ENCODE peak calls at places on chromosomes 12 and 14, in five cellular contexts. One of them, this sample, is unnamed.

GRCh38 chr12:61452076-61452475 is 808.1 kb upstream of the USP15 start:
- DNase-seq in cardiac fibroblast: no peak
- DNase-seq in PC-3: peak; percentile 89
- DNase-seq in heart right ventricle: no peak
- DNase-seq in left ventricle myocardium inferior: no peak
- DNase-seq in this sample: no peak

GRCh38 chr12:97552410-97553050 is 89.9 kb downstream of the RMST start:
- DNase-seq in cardiac fibroblast: no peak
- DNase-seq in PC-3: no peak
- DNase-seq in left ventricle myocardium inferior: no peak
- DNase-seq in heart right ventricle: no peak
- DNase-seq in this sample: no peak

GRCh38 chr12:52741378-52742195 is 35.6 kb downstream of the KRT76 start:
- DNase-seq in cardiac fibroblast: peak; percentile 65
- DNase-seq in heart right ventricle: peak; percentile 54
- DNase-seq in PC-3: peak; percentile 83
- DNase-seq in left ventricle myocardium inferior: peak; percentile 42
- DNase-seq in this sample: no peak

GRCh38 chr14:28303248-28303647 is 463.3 kb upstream of the FOXG1 start:
- DNase-seq in left ventricle myocardium inferior: no peak
- DNase-seq in PC-3: peak; percentile 91
- DNase-seq in heart right ventricle: no peak
- DNase-seq in cardiac fibroblast: no peak
- DNase-seq in this sample: no peak

GRCh38 chr12:93197067-93197593 is 180.6 kb upstream of the NUDT4 start:
- DNase-seq in PC-3: peak; percentile 6
- DNase-seq in heart right ventricle: no peak
- DNase-seq in left ventricle myocardium inferior: no peak
- DNase-seq in cardiac fibroblast: peak; percentile 78
- DNase-seq in this sample: no peak

GRCh38 chr14:35347323-35348043 is 55.3 kb downstream of the PSMA6 start:
- DNase-seq in left ventricle myocardium inferior: no peak
- DNase-seq in heart right ventricle: no peak
- DNase-seq in PC-3: no peak
- DNase-seq in cardiac fibroblast: no peak
- DNase-seq in this sample: no peak

GRCh38 chr12:120669055-120669828 is 17.7 kb upstream of the MLEC start:
- DNase-seq in left ventricle myocardium inferior: no peak
- DNase-seq in cardiac fibroblast: peak; percentile 47
- DNase-seq in PC-3: peak; percentile 37
- DNase-seq in heart right ventricle: no peak
- DNase-seq in this sample: no peak

GRCh38 chr12:14256139-14256538 is 109.3 kb upstream of the ATF7IP start:
- DNase-seq in PC-3: peak; percentile 45
- DNase-seq in cardiac fibroblast: peak; percentile 77
- DNase-seq in left ventricle myocardium inferior: no peak
- DNase-seq in heart right ventricle: no peak
- DNase-seq in this sample: no peak

GRCh38 chr14:75238728-75239455 is 39.7 kb upstream of the FOS start:
- DNase-seq in left ventricle myocardium inferior: peak; percentile 22
- DNase-seq in heart right ventricle: peak; percentile 37
- DNase-seq in cardiac fibroblast: peak; percentile 46
- DNase-seq in PC-3: no peak
- DNase-seq in this sample: no peak

GRCh38 chr14:61486930-61487495 is 165.6 kb downstream of the PRKCH start:
- DNase-seq in heart right ventricle: no peak
- DNase-seq in left ventricle myocardium inferior: no peak
- DNase-seq in cardiac fibroblast: no peak
- DNase-seq in PC-3: no peak
- DNase-seq in this sample: no peak

GRCh38 chr12:54549774-54550451 is 512 bp downstream of the PDE1B start:
- DNase-seq in cardiac fibroblast: no peak
- DNase-seq in PC-3: no peak
- DNase-seq in heart right ventricle: no peak
- DNase-seq in left ventricle myocardium inferior: no peak
- DNase-seq in this sample: no peak

GRCh38 chr14:64992328-64992885 is 5.7 kb downstream of the FNTB start:
- DNase-seq in cardiac fibroblast: no peak
- DNase-seq in PC-3: no peak
- DNase-seq in heart right ventricle: no peak
- DNase-seq in left ventricle myocardium inferior: no peak
- DNase-seq in this sample: no peak

GRCh38 chr12:27462151-27462694 is 15.7 kb downstream of the SMCO2 start:
- DNase-seq in PC-3: peak; percentile 73
- DNase-seq in cardiac fibroblast: peak; percentile 93
- DNase-seq in heart right ventricle: no peak
- DNase-seq in left ventricle myocardium inferior: no peak
- DNase-seq in this sample: peak; percentile 5

GRCh38 chr14:104253223-104253822 is 114.9 kb downstream of the KIF26A start:
- DNase-seq in left ventricle myocardium inferior: no peak
- DNase-seq in cardiac fibroblast: no peak
- DNase-seq in PC-3: no peak
- DNase-seq in heart right ventricle: peak; percentile 14
- DNase-seq in this sample: no peak

GRCh38 chr14:105517096-105517495 is 9.3 kb upstream of the TMEM121 start:
- DNase-seq in left ventricle myocardium inferior: no peak
- DNase-seq in PC-3: no peak
- DNase-seq in heart right ventricle: no peak
- DNase-seq in cardiac fibroblast: no peak
- DNase-seq in this sample: no peak

DNA sequence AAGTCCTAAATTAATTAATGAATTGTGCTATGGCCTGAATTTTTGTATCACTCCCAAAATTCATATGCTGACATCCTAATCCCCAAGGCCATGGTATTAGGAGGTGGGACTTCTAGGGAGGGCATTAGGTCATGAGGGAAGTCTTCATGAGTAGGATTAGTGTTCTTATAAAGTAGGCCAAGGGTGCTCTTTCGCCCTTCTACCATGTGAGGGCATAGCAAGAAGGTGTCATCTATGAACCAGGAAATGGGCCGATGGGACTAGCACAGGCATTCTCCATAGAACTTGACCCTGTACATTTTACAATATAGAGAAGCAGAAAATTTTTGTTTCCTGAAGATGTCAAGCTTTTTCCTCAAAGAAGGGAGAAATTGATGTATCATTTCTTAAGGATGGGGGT is 12.5 kb downstream of the SYT10 start:
- DNase-seq in heart right ventricle: no peak
- DNase-seq in PC-3: peak; percentile 45
- DNase-seq in cardiac fibroblast: no peak
- DNase-seq in left ventricle myocardium inferior: no peak
- DNase-seq in this sample: no peak
- TF ChIP-seq CTCF in heart right ventricle: no peak
- TF ChIP-seq CTCF in PC-3: peak; percentile 48
- TF ChIP-seq CTCF in cardiac fibroblast: peak; percentile 4
- TF ChIP-seq CTCF in left ventricle myocardium inferior: no peak
- TF ChIP-seq CTCF in this sample: no peak

GRCh38 chr12:105622846-105623245 is 292.4 kb downstream of the C12orf75 start:
- DNase-seq in heart right ventricle: no peak
- DNase-seq in PC-3: no peak
- DNase-seq in cardiac fibroblast: no peak
- DNase-seq in left ventricle myocardium inferior: no peak
- DNase-seq in this sample: no peak

GRCh38 chr12:105623337-105623736 is 292.8 kb downstream of the C12orf75 start:
- DNase-seq in PC-3: no peak
- DNase-seq in cardiac fibroblast: no peak
- DNase-seq in heart right ventricle: no peak
- DNase-seq in left ventricle myocardium inferior: no peak
- DNase-seq in this sample: no peak

GRCh38 chr12:105626653-105627052 is 296.2 kb downstream of the C12orf75 start:
- DNase-seq in heart right ventricle: no peak
- DNase-seq in left ventricle myocardium inferior: no peak
- DNase-seq in PC-3: no peak
- DNase-seq in cardiac fibroblast: no peak
- DNase-seq in this sample: no peak

GRCh38 chr12:105617141-105617540 is 286.6 kb downstream of the C12orf75 start:
- DNase-seq in heart right ventricle: no peak
- DNase-seq in cardiac fibroblast: no peak
- DNase-seq in left ventricle myocardium inferior: no peak
- DNase-seq in PC-3: no peak
- DNase-seq in this sample: no peak

DNA sequence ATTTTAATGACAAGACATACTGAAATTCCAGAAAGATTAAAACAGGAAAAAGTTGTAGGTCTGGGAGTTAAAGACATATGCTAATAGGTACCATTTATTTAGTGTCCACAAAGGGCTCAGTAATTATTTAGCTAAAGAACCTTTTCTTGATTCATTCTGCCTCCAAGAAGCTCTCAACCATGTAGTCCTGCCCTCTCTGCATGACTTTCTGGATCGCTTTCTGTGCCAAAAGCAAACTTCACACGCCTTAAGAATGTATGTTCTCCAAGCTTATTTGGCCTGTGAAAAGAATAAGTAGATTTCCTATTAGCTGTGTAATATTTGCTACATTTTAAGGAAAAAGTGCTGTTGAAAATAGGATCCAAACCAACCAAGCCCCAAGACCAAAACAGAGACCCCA is 291.7 kb downstream of the C12orf75 start:
- DNase-seq in heart right ventricle: no peak
- DNase-seq in PC-3: no peak
- DNase-seq in cardiac fibroblast: no peak
- DNase-seq in left ventricle myocardium inferior: no peak
- DNase-seq in this sample: no peak
- H3K4me3 ChIP-seq in heart right ventricle: no peak overlapping the region
- H3K4me3 ChIP-seq in PC-3: no peak overlapping the region
- H3K4me3 ChIP-seq in cardiac fibroblast: no peak overlapping the region
- H3K4me3 ChIP-seq in left ventricle myocardium inferior: no peak overlapping the region
- H3K4me3 ChIP-seq in this sample: no peak overlapping the region

GRCh38 chr14:20841096-20841495 is 38.5 kb upstream of the RNASE1 start:
- DNase-seq in left ventricle myocardium inferior: no peak
- DNase-seq in heart right ventricle: no peak
- DNase-seq in PC-3: no peak
- DNase-seq in cardiac fibroblast: no peak
- DNase-seq in this sample: no peak

GRCh38 chr14:20830831-20831230 is 28.2 kb upstream of the RNASE1 start:
- DNase-seq in left ventricle myocardium inferior: no peak
- DNase-seq in cardiac fibroblast: no peak
- DNase-seq in heart right ventricle: no peak
- DNase-seq in PC-3: no peak
- DNase-seq in this sample: no peak

GRCh38 chr14:20834899-20835298 is 32.3 kb upstream of the RNASE1 start:
- DNase-seq in left ventricle myocardium inferior: no peak
- DNase-seq in cardiac fibroblast: no peak
- DNase-seq in heart right ventricle: no peak
- DNase-seq in PC-3: peak; percentile 35
- DNase-seq in this sample: no peak

DNA sequence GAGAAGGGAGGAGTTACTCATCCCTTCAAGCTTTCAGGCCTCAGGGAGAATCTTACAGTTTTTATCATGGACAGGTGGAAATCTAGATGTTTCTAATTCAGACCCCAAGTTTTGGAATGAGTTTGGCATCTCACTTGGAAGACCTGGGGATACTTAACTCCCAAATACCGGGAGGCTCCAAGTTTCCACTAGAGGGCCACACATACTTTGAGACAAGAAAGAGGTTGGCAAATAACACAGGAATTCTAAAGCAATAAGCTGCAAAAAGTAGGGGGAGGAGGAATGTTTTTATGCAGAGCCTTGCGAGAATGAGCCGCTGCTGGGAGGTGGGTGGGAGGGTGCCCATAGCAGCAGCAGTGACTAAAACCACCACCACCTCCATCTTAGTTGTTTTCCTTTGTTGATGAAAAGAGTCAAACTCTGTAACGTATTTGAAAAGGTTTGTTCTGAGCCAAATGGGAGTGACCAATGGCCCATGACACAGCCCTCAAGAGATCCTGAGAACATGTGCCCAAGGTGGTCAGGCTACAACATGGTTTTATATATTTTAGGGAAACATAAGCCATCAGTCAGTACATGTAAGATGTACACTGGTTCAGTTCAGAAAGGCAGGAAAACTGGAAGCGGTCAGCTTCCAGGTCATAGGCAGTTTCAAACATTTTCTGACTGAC is 34.2 kb upstream of the RNASE1 start:
- DNase-seq in PC-3: peak; percentile 84
- DNase-seq in heart right ventricle: no peak
- DNase-seq in left ventricle myocardium inferior: no peak
- DNase-seq in cardiac fibroblast: peak; percentile 50
- DNase-seq in this sample: no peak
- TF ChIP-seq CTCF in PC-3: peak; percentile 90
- TF ChIP-seq CTCF in heart right ventricle: no peak
- TF ChIP-seq CTCF in left ventricle myocardium inferior: peak; percentile 50
- TF ChIP-seq CTCF in cardiac fibroblast: peak; percentile 32
- TF ChIP-seq CTCF in this sample: peak; percentile 27

DNA sequence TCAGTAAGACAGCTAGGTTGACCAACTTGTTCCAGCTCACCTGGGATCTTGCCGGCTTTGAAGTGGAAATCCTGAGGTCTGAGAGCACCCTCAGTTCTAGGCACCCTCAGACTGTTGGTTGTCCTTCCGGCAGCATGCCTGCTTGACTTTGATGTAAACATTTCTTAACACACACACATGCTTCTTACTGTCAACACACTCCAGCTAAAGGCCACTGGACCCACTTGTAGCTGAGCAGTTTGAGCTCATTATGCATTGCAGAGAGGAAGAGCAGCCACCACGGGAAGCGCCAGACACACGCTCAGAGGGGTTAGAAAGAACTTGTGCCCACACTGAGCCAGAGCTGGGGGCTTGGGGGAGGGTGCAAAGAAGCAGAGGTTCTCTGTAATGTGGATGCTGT is 55.8 kb downstream of the TNFAIP2 start:
- DNase-seq in heart right ventricle: no peak
- DNase-seq in PC-3: no peak
- DNase-seq in left ventricle myocardium inferior: no peak
- DNase-seq in cardiac fibroblast: no peak
- DNase-seq in this sample: no peak
- H3K4me3 ChIP-seq in heart right ventricle: no peak overlapping the region
- H3K4me3 ChIP-seq in PC-3: no peak overlapping the region
- H3K4me3 ChIP-seq in left ventricle myocardium inferior: no peak overlapping the region
- H3K4me3 ChIP-seq in cardiac fibroblast: no peak overlapping the region
- H3K4me3 ChIP-seq in this sample: no peak overlapping the region

This sample was measured in BJ.